ENCODE peak calls at places on chromosome 11, in eight cellular contexts. O is heart right ventricle; P is CD8-positive, alpha-beta T cell; S is HCT116; I is aorta; D is lower lobe of right lung; N is upper lobe of right lung; L is psoas muscle. B is an unnamed sample.

GRCh38 chr11:47979378-47980092 is 824 bp upstream of the PTPRJ start:
- ATAC-seq in P (no peak), S (peak; percentile 23), O (peak; percentile 24), I (peak; percentile 26), N (peak; percentile 1), D (peak; percentile 20), L (peak; percentile 26), B (no peak)

GRCh38 chr11:57761301-57762234 is at the start of gene CTNND1:
- ATAC-seq in P (no peak), S (peak; percentile 97), L (peak; percentile 100), I (peak; percentile 97), O (peak; percentile 99), D (peak; percentile 99), N (peak; percentile 100), B (peak; percentile 100)

GRCh38 chr11:86623041-86623621 is 49.3 kb downstream of the ME3 start:
- ATAC-seq in I (no peak), D (no peak), L (no peak), O (no peak), P (no peak), N (no peak), S (no peak), B (no peak)

GRCh38 chr11:69467646-69468045 is 13.8 kb upstream of the LINC01488 start:
- ATAC-seq in I (no peak), L (no peak), P (no peak), N (no peak), D (no peak), S (no peak), O (no peak), B (no peak)

GRCh38 chr11:40130427-40130826 is 1329.0 kb downstream of the LRRC4C start:
- ATAC-seq in I (no peak), S (no peak), L (no peak), D (no peak), N (no peak), P (no peak), O (no peak), B (no peak)

GRCh38 chr11:34050536-34050935 is 995 bp upstream of the CAPRIN1 start:
- ATAC-seq in P (no peak), L (no peak), N (no peak), O (no peak), I (no peak), D (no peak), S (no peak), B (no peak)

GRCh38 chr11:118536726-118537125 is 5.7 kb downstream of the TMEM25 start:
- ATAC-seq in P (no peak), S (no peak), N (no peak), L (no peak), O (no peak), I (no peak), D (no peak), B (no peak)

GRCh38 chr11:80320765-80321164 is 879.9 kb upstream of the TENM4 start:
- ATAC-seq in P (no peak), O (no peak), D (no peak), I (no peak), S (no peak), N (no peak), L (no peak), B (no peak)

GRCh38 chr11:32231909-32232493 is 141.1 kb downstream of the RCN1 start:
- ATAC-seq in S (peak; percentile 98), O (no peak), D (no peak), N (peak; percentile 43), I (no peak), P (no peak), L (no peak), B (no peak)

GRCh38 chr11:44944853-44945235 is 5.8 kb downstream of the TP53I11 start:
- ATAC-seq in N (no peak), L (no peak), D (no peak), S (no peak), I (no peak), O (no peak), P (no peak), B (no peak)

GRCh38 chr11:13010737-13011342 is 1.7 kb downstream of the RASSF10 start:
- ATAC-seq in P (no peak), S (no peak), O (no peak), N (peak; percentile 31), D (peak; percentile 26), L (peak; percentile 44), I (peak; percentile 33), B (no peak)

GRCh38 chr11:27411330-27411729 is 48.3 kb upstream of the CCDC34 start:
- ATAC-seq in S (no peak), D (no peak), O (no peak), L (no peak), N (no peak), I (no peak), P (no peak), B (no peak)

GRCh38 chr11:134939905-134940304 is 527.9 kb upstream of the B3GAT1 start:
- ATAC-seq in N (no peak), D (no peak), S (peak; percentile 72), P (no peak), O (peak; percentile 39), I (no peak), L (no peak), B (no peak)

GRCh38 chr11:107780136-107780535 is 68.3 kb upstream of the SLN start:
- ATAC-seq in O (no peak), L (no peak), P (no peak), S (no peak), I (no peak), N (no peak), D (no peak), B (no peak)

GRCh38 chr11:59174664-59175033 is 2.7 kb downstream of the DTX4 start:
- ATAC-seq in S (no peak), P (no peak), N (no peak), I (no peak), O (no peak), D (no peak), L (no peak), B (no peak)

GRCh38 chr11:44372989-44373388 is 63.0 kb upstream of the ALX4 start:
- ATAC-seq in O (no peak), L (no peak), S (peak; percentile 86), N (no peak), P (no peak), D (no peak), I (no peak), B (no peak)

GRCh38 chr11:66275984-66276612 is 1.9 kb upstream of the CNIH2 start:
- ATAC-seq in N (no peak), O (no peak), P (no peak), S (no peak), D (no peak), I (no peak), L (no peak), B (no peak)

GRCh38 chr11:91996526-91996925 is 228.1 kb upstream of the FAT3 start:
- ATAC-seq in S (no peak), D (no peak), P (no peak), I (no peak), L (no peak), N (no peak), O (no peak), B (no peak)

GRCh38 chr11:62552465-62552782 is 5.8 kb upstream of the AHNAK start:
- ATAC-seq in S (no peak), D (no peak), I (no peak), O (no peak), P (no peak), N (no peak), L (no peak), B (no peak)

GRCh38 chr11:62552931-62553838 is 6.6 kb upstream of the AHNAK start:
- ATAC-seq in S (peak; percentile 78), D (peak; percentile 85), I (peak; percentile 91), P (peak; percentile 14), O (peak; percentile 84), N (peak; percentile 85), L (peak; percentile 79), B (peak; percentile 89)

GRCh38 chr11:62554377-62554776 is 7.8 kb upstream of the AHNAK start:
- ATAC-seq in D (no peak), O (no peak), N (no peak), I (no peak), P (no peak), S (no peak), L (peak; percentile 37), B (no peak)

GRCh38 chr11:62555464-62556092 is 9.0 kb upstream of the AHNAK start:
- ATAC-seq in N (peak; percentile 37), L (no peak), S (no peak), P (peak; percentile 32), I (no peak), O (no peak), D (peak; percentile 20), B (no peak)

GRCh38 chr11:62553839-62554361 is 7.3 kb upstream of the AHNAK start:
- ATAC-seq in I (no peak), O (no peak), N (no peak), S (peak; percentile 33), D (no peak), L (peak; percentile 63), P (no peak), B (no peak)
- H3K4me3 ChIP-seq in I (no peak overlapping the region), O (peak overlapping the region; percentile 29), N (peak overlapping the region; percentile 29), S (peak overlapping the region; percentile 52), D (peak overlapping the region; percentile 29), L (peak overlapping the region; percentile 54), P (no peak overlapping the region), B (no peak overlapping the region)

GRCh38 chr11:115677190-115677589 is 173.0 kb upstream of the CADM1 start:
- ATAC-seq in D (no peak), P (no peak), S (no peak), I (no peak), O (no peak), N (no peak), L (no peak), B (no peak)
- H3K27ac ChIP-seq in D (no peak overlapping the region), P (no peak overlapping the region), S (no peak overlapping the region), I (no peak overlapping the region), O (no peak overlapping the region), N (no peak overlapping the region), L (no peak overlapping the region), B (no peak overlapping the region)

DNA sequence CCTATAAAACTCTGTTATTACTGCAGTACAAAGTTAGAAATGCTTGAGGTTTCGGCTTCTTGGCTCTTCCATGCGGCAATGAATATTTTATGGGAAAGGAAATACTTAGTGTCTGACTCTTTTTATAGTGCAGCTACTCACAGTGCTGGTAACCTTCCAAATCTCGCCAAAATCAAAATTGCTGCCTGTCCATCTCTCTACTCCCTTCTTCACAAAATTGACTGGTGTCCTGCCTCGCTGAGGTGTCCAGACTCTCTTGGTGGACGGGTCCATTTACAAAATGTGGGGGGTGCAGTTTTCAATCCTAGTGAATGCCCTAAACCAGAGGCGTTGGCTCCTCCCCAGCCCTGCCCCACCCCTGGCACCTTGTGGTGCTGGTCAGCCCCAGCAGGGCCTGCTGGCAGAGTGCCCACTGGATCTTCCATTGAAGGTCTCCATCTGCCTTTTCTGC is 73.5 kb downstream of the ZBTB16 start:
- ATAC-seq in S (no peak), O (no peak), N (no peak), I (peak; percentile 47), P (no peak), L (peak; percentile 11), D (no peak), B (no peak)
- H3K4me1 ChIP-seq in S (no peaks in the 10 kb centered on the region), O (peaks cover 100% of the 10 kb centered on the region), N (peaks cover 100% of the 10 kb centered on the region), I (peaks cover 23% of the 10 kb centered on the region), P (no peaks in the 10 kb centered on the region), L (peaks cover 100% of the 10 kb centered on the region), D (peaks cover 100% of the 10 kb centered on the region), B (peaks cover 51% of the 10 kb centered on the region)

GRCh38 chr11:97225794-97226193 is 836.0 kb downstream of the JRKL start:
- ATAC-seq in D (no peak), I (no peak), L (no peak), O (no peak), P (no peak), N (no peak), S (no peak), B (no peak)

DNA sequence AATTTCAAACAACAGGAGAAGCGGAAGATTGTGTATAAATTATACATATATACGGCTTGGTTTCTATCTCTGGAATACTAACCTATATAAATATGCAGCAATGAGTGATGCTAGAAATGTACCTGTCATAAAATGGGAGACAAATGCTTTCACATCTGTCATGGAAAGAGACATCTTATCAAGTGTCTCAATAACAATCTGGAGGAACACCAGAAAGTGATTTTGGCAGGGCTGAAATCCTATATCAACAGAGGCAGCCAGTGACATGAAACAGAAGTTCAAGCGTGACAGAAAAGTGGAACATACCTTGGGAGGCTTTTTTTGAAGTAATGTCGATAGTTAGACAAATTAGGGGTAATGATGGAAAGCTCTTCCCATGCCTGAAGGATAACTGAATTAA is 834.6 kb downstream of the JRKL start:
- ATAC-seq in D (no peak), N (no peak), O (peak; percentile 63), P (no peak), I (no peak), S (no peak), L (no peak), B (no peak)
- H3K4me3 ChIP-seq in D (no peak overlapping the region), N (no peak overlapping the region), O (no peak overlapping the region), P (no peak overlapping the region), I (no peak overlapping the region), S (no peak overlapping the region), L (no peak overlapping the region), B (no peak overlapping the region)

B was measured in gastroesophageal sphincter.